ENCODE peak calls at places on chromosomes 4 and X, in four cellular contexts. R is prostate gland, C is Peyer's patch, G is progenitor cell of endocrine pancreas. N is an unnamed sample.

GRCh38 chr4:182653596-182653995 is 263.6 kb downstream of the DCTD start:
- DNase-seq in R (no peak), C (no peak), G (no peak), N (no peak)

GRCh38 chrX:77493677-77494553 is 46.7 kb downstream of the FGF16 start:
- DNase-seq in R (no peak), C (no peak), G (peak; percentile 14), N (no peak)

GRCh38 chrX:68889244-68889643 is 60.4 kb downstream of the EFNB1 start:
- DNase-seq in R (no peak), C (no peak), G (no peak), N (no peak)

GRCh38 chr4:83535945-83536648 is at the start of gene GPAT3:
- DNase-seq in R (peak; percentile 75), C (peak; percentile 93), G (peak; percentile 31), N (peak; percentile 54)

GRCh38 chr4:84878090-84878489 is 88.4 kb downstream of the WDFY3 start:
- DNase-seq in R (no peak), C (no peak), G (no peak), N (no peak)

GRCh38 chr4:155881555-155881954 is 15.5 kb upstream of the ASIC5 start:
- DNase-seq in R (no peak), C (no peak), G (no peak), N (no peak)

GRCh38 chr4:81504685-81505598 is 33.2 kb upstream of the RASGEF1B start:
- DNase-seq in R (peak; percentile 62), C (peak; percentile 93), G (no peak), N (no peak)

GRCh38 chr4:137610960-137611359 is 78.7 kb upstream of the PCDH18 start:
- DNase-seq in R (no peak), C (no peak), G (no peak), N (no peak)

GRCh38 chr4:151014521-151015457 is at the start of gene LRBA:
- DNase-seq in R (peak; percentile 89), C (peak; percentile 95), G (peak; percentile 68), N (peak; percentile 73)

GRCh38 chr4:2787230-2788100 is 5.4 kb upstream of the SH3BP2 start:
- DNase-seq in R (no peak), C (peak; percentile 88), G (no peak), N (peak; percentile 56)

GRCh38 chr4:98993419-98994071 is 2.0 kb upstream of the METAP1 start:
- DNase-seq in R (no peak), C (no peak), G (no peak), N (no peak)

GRCh38 chr4:175929441-175929840 is 117.4 kb upstream of the GPM6A start:
- DNase-seq in R (no peak), C (no peak), G (no peak), N (no peak)

GRCh38 chr4:80138556-80139538 is 58.5 kb upstream of the PRDM8 start:
- DNase-seq in R (no peak), C (peak; percentile 70), G (no peak), N (no peak)

GRCh38 chr4:119103263-119103662 is 32.4 kb upstream of the MYOZ2 start:
- DNase-seq in R (no peak), C (peak; percentile 51), G (no peak), N (no peak)

GRCh38 chr4:156182269-156182668 is 228.6 kb upstream of the CTSO start:
- DNase-seq in R (no peak), C (no peak), G (no peak), N (no peak)

GRCh38 chr4:157128395-157128794 is 52.4 kb downstream of the GLRB start:
- DNase-seq in R (no peak), C (no peak), G (no peak), N (no peak)

GRCh38 chrX:48975041-48975440 is 3.4 kb upstream of the KCND1 start:
- DNase-seq in R (no peak), C (no peak), G (no peak), N (no peak)

GRCh38 chr4:45662996-45663395 is 460.9 kb downstream of the GABRG1 start:
- DNase-seq in R (no peak), C (peak; percentile 73), G (no peak), N (no peak)

GRCh38 chrX:141945415-141945814 is 41.7 kb downstream of the MAGEC1 start:
- DNase-seq in R (no peak), C (no peak), G (no peak), N (no peak)

GRCh38 chrX:100895365-100896075 is 21.4 kb upstream of the NOX1 start:
- DNase-seq in R (no peak), C (peak; percentile 57), G (no peak), N (no peak)

GRCh38 chr4:54281060-54281781 is 52.1 kb downstream of the PDGFRA start:
- DNase-seq in R (peak; percentile 90), C (peak; percentile 63), G (no peak), N (no peak)

GRCh38 chr4:126630171-126630570 is 1002.6 kb upstream of the INTU start:
- DNase-seq in R (no peak), C (no peak), G (no peak), N (no peak)

GRCh38 chr4:118817178-118817930 is 18.6 kb downstream of the SEC24D start:
- DNase-seq in R (no peak), C (no peak), G (no peak), N (no peak)

GRCh38 chr4:1725521-1725920 is 4.2 kb downstream of the TACC3 start:
- DNase-seq in R (no peak), C (no peak), G (no peak), N (no peak)

GRCh38 chrX:45140812-45141211 is 59.9 kb downstream of the DIPK2B start:
- DNase-seq in R (no peak), C (no peak), G (no peak), N (no peak)

GRCh38 chr4:105215609-105216313 is 69.1 kb downstream of the TET2 start:
- DNase-seq in R (no peak), C (no peak), G (no peak), N (no peak)

GRCh38 chrX:13659057-13659456 is 6.1 kb downstream of the TCEANC start:
- DNase-seq in R (no peak), C (no peak), G (no peak), N (no peak)

GRCh38 chrX:47321386-47321785 is 49.0 kb upstream of the ZNF157 start:
- DNase-seq in R (peak; percentile 4), C (no peak), G (peak; percentile 57), N (no peak)

GRCh38 chr4:26937136-26937535 is 76.5 kb downstream of the STIM2 start:
- DNase-seq in R (no peak), C (no peak), G (no peak), N (no peak)

GRCh38 chr4:26930964-26931363 is 70.3 kb downstream of the STIM2 start:
- DNase-seq in R (no peak), C (no peak), G (no peak), N (no peak)

GRCh38 chr4:26936284-26937065 is 75.8 kb downstream of the STIM2 start:
- DNase-seq in R (no peak), C (peak; percentile 67), G (no peak), N (no peak)

GRCh38 chr4:26931961-26932360 is 71.3 kb downstream of the STIM2 start:
- DNase-seq in R (no peak), C (no peak), G (no peak), N (no peak)

GRCh38 chr4:26931451-26931850 is 70.8 kb downstream of the STIM2 start:
- DNase-seq in R (no peak), C (no peak), G (no peak), N (no peak)
- TF ChIP-seq CTCF in R (no peak), C (no peak), G (no peak), N (no peak)

GRCh38 chrX:135003876-135004623 is 13.3 kb downstream of the SMIM10 start:
- DNase-seq in R (peak; percentile 85), C (peak; percentile 95), G (peak; percentile 84), N (peak; percentile 75)

GRCh38 chrX:135000516-135000915 is 9.7 kb downstream of the SMIM10 start:
- DNase-seq in R (no peak), C (no peak), G (no peak), N (no peak)

GRCh38 chrX:134998246-134998645 is 7.5 kb downstream of the SMIM10 start:
- DNase-seq in R (no peak), C (no peak), G (no peak), N (no peak)

GRCh38 chrX:134999469-134999868 is 8.7 kb downstream of the SMIM10 start:
- DNase-seq in R (no peak), C (no peak), G (no peak), N (no peak)
- TF ChIP-seq CTCF in R (no peak), C (no peak), G (peak; percentile 48), N (no peak)

DNA sequence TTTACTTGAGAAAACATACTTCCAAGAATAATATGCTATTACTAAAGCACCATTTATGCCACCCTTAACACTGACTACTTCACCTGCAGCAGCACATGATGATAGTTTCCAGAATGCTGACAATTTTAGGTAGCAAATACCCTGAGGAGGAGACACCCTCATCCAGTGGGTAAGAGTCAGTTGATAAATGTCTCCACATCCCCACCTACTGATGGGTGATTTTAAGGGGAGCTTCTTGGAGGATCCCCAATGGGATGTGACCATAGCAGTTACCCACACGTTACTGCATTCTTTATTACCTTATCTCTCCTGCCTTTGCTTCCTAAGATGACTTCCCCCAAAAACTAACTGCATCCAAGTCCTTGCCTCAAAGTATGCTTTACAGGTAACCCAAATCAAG is 131.2 kb upstream of the SMARCAD1 start:
- DNase-seq in R (no peak), C (no peak), G (no peak), N (no peak)
- TF ChIP-seq CTCF in R (no peak), C (no peak), G (no peak), N (no peak)

GRCh38 chr4:120286813-120287212 is 220.2 kb upstream of the MAD2L1 start:
- DNase-seq in R (no peak), C (no peak), G (no peak), N (no peak)
- TF ChIP-seq CTCF in R (no peak), C (no peak), G (peak; percentile 46), N (no peak)

GRCh38 chrX:17669458-17669857 is 67.8 kb upstream of the SCML1 start:
- DNase-seq in R (no peak), C (no peak), G (no peak), N (no peak)
- TF ChIP-seq CTCF in R (no peak), C (no peak), G (peak; percentile 21), N (no peak)

DNA sequence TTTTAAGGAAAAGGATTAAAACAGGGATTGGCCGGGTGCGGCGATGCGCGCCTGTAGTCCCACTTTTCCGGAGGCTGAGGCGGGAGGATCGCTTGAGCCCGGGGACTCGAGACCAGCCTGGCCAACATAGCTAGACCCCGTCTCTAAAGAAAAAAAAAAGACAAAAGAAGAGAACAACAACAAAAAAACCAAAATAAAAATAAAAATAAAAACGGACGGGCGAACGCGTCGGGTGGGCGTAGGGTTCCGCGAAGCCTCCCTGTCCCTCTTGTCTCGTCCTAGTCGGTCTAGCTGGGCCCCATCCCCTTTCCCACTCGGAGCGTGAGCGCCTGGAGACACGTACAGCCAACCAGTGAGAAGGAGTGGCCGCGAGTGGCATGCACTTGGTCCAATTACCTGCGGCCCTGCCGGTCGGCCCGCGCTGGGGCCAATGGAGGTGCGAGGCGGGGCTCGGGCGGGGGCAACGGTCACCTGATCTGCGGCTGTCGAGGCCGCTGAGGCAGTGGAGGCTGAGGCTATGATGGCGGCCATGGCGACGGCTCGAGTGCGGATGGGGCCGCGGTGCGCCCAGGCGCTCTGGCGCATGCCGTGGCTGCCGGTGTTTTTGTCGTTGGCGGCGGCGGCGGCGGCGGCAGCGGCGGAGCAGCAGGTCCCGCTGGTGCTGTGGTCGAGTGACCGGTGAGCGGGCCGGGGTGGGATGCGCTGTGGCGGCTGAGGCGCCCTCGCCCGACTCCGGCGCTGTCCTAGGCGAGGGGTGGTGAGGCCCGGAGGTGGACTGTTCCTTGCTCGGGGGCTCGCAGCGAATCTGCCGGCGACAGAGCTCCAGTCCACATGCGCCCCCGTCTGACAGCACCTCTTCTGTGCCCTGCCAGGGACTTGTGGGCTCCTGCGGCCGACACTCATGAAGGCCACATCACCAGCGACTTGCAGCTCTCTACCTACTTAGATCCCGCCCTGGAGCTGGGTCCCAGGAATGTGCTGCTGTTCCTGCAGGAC is at the start of gene ATP6AP1:
- DNase-seq in R (peak; percentile 89), C (peak; percentile 96), G (peak; percentile 80), N (peak; percentile 77)
- TF ChIP-seq CTCF in R (no peak), C (no peak), G (no peak), N (no peak)

N was measured in activated B cell treated with CpG ODN at 0.5 μM for 24 hours.